ENCODE peak calls at places on chromosome 13, in seven cellular contexts. J, M, K, Y, U, W and X are unnamed samples.

GRCh38 chr13:76538004-76538403 is 348.2 kb downstream of the KCTD12 start:
- DNase-seq in J (no peak), K (no peak), U (no peak), Y (no peak), W (no peak), M (no peak), X (no peak)

GRCh38 chr13:45747071-45747470 is 45.0 kb downstream of the CBY2 start:
- DNase-seq in W (no peak), K (no peak), J (no peak), U (no peak), Y (no peak), M (no peak), X (no peak)

GRCh38 chr13:100751826-100752225 is 77.2 kb upstream of the TMTC4 start:
- DNase-seq in M (no peak), J (no peak), Y (peak; percentile 61), W (peak; percentile 6), U (no peak), K (no peak), X (no peak)

GRCh38 chr13:59533561-59534337 is 630.0 kb downstream of the DIAPH3 start:
- DNase-seq in M (no peak), J (no peak), U (no peak), Y (no peak), K (no peak), W (peak; percentile 12), X (no peak)

GRCh38 chr13:40786568-40786996 is 2.8 kb upstream of the SLC25A15 start:
- DNase-seq in M (no peak), W (peak; percentile 90), J (no peak), K (no peak), Y (no peak), U (no peak), X (no peak)

GRCh38 chr13:63327584-63327983 is 1911.9 kb upstream of the PCDH20 start:
- DNase-seq in W (no peak), U (no peak), M (no peak), Y (no peak), J (no peak), K (no peak), X (no peak)

GRCh38 chr13:93146584-93147292 is 79.9 kb upstream of the GPC6 start:
- DNase-seq in M (no peak), U (no peak), K (no peak), J (no peak), W (no peak), Y (no peak), X (no peak)

GRCh38 chr13:110662105-110662504 is 43.8 kb downstream of the CARS2 start:
- DNase-seq in K (no peak), U (no peak), Y (no peak), J (no peak), W (no peak), M (no peak), X (no peak)

GRCh38 chr13:110520431-110521295 is 40.9 kb downstream of the RAB20 start:
- DNase-seq in Y (no peak), U (no peak), W (no peak), K (no peak), M (no peak), J (no peak), X (no peak)

GRCh38 chr13:112774829-112775565 is 85.2 kb downstream of the ATP11A start:
- DNase-seq in M (no peak), Y (no peak), K (no peak), W (no peak), U (no peak), J (no peak), X (no peak)

GRCh38 chr13:112776971-112777370 is 87.1 kb downstream of the ATP11A start:
- DNase-seq in M (no peak), K (no peak), U (no peak), Y (peak; percentile 11), J (no peak), W (no peak), X (no peak)

GRCh38 chr13:112777637-112778406 is 88.0 kb downstream of the ATP11A start:
- DNase-seq in Y (peak; percentile 27), U (no peak), J (no peak), M (no peak), W (no peak), K (no peak), X (no peak)

GRCh38 chr13:112775791-112776279 is 86.0 kb downstream of the ATP11A start:
- DNase-seq in M (no peak), U (no peak), K (no peak), W (no peak), Y (peak; percentile 46), J (no peak), X (no peak)

DNA sequence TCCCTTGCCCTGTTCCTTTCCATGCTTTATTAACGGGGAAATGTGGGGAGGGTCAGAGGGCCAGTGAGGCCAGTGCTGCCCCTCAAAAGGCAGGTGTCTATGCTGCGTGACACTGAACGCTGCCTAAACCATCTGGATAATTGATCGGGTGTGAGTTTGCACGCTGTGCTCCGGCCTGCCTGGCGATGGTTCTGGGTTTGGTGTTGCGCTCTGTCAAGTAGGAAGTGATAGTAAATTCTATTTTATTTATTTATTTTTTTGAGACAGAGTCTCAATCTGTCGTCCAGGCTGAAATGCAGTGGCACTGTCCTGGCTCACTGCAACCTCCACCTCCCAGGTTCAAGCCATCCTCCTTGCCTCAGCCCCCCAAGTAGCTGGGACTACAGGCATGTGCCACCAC is 86.5 kb downstream of the ATP11A start:
- DNase-seq in J (no peak), U (no peak), M (no peak), K (no peak), Y (no peak), W (no peak), X (no peak)
- TF ChIP-seq JUND in J (no peak), U (no peak), M (no peak), K (no peak), Y (no peak), W (no peak), X (no peak)

DNA sequence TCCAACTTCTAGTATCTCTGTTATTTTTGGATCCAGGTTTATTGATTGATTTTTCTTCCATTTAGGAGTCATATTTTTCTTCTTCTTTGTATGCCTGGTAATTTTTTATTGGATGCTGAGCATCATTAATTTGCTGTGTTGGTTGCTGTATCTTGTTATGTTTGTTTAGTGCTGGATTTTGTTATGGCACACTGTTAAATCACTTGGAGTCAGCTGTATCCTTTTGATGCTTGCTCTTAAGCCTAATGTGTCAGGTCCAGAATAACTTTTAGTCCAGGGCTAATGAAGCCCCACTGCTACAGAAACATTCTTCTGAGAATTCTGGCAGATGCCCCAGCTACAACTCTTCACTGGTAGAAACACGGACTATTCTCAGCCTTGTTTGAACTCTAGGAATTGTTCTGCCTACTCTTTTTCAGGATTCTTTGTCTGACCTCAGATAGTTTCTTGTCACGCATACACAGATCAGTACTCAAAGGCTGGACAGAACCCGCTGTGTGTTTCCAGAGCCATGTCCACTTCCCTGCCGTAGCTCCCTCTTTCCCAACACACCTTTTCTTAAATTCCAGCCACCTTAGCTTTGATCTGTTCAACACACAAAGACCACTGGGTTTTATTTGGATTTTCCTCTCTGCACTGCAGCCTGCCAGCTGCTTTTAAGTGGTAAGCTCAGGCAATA is 137.1 kb upstream of the WASF3 start:
- DNase-seq in W (peak; percentile 36), M (no peak), J (no peak), Y (no peak), U (no peak), K (no peak), X (no peak)
- TF ChIP-seq JUND in W (no peak), M (no peak), J (no peak), Y (no peak), U (no peak), K (no peak), X (no peak)

GRCh38 chr13:35086667-35087066 is 144.6 kb downstream of the NBEA start:
- DNase-seq in M (no peak), U (no peak), Y (no peak), K (peak; percentile 8), W (no peak), J (no peak), X (no peak)
- TF ChIP-seq JUND in M (no peak), U (no peak), Y (no peak), K (peak; percentile 24), W (no peak), J (no peak), X (no peak)

DNA sequence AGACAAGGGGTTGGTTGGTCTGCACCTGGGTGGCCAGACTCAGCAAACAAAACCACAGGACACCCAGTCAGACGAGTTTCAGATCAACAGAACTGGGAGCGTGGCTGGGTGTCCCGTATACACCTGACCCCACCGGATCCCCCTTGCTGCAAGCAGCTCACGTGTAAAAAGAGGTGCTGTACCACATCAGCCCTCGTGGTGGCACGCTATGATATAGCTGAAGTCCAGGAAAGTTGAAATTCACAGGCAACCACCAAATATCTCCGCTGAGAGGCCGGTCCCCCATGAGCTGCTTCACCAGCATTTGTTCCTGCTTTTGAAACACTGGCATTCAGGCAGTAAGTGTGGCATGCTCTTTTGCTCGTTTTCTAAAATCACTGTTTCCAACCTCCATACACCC is 92.3 kb downstream of the TUBA3C start:
- DNase-seq in U (peak; percentile 21), Y (peak; percentile 39), M (no peak), J (peak; percentile 61), W (peak; percentile 9), K (no peak), X (no peak)
- TF ChIP-seq JUND in U (no peak), Y (no peak), M (no peak), J (no peak), W (no peak), K (no peak), X (no peak)

DNA sequence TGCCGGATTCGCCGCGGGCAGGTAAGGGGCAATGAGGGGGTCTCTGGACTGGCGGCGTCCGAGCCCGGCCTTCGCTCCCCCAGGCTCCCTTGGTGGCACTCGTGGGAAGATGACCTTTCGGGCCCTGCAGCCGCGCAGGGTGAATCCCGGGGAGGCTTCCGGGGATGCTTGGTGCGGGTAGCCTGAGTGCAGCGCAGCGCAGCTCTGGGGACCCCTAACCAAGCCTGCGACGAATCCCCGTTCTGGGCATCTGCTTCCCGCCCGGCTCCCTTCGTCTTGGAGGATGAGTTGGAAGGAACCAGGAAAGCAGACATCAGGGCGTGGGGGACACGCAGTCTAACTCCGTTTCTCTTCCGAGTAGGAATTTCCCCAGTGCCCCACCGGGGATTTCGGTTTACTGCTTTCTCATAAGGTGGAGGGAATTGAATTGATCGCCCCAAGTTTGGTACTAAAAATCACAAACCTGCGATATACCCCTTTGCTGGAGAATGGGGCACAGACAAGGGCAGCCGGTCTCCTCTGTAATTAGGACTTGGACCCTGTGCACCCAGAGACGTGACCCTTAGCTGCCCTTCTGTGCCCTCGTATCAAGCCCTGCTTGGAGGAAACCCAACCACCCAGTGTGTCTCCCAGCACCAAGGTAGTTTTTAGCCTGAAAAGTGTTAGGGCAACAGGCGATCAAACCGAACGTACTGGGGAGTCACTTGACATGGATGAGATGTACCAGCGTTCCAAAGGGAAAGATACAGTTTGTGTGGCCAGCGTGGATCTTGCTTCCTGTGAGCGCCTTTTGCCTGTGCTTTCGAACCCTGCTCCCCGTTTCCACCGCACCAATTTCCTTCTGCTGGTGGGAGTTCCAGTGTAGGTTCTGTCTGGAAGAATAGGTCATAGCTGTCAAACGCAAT is 1.0 kb downstream of the GPC5 start:
- DNase-seq in U (no peak), W (no peak), J (no peak), Y (peak; percentile 10), K (no peak), M (no peak), X (no peak)
- TF ChIP-seq JUND in U (no peak), W (no peak), J (no peak), Y (no peak), K (no peak), M (no peak), X (no peak)